ENCODE peak calls at places on chromosome 15, in five cellular contexts. F, C, J, E and I are unnamed samples.

GRCh38 chr15:66982816-66983215 is 82.6 kb upstream of the SMAD3 start:
- DNase-seq in F (no peak), C (no peak), J (no peak), E (peak), I (no peak)

GRCh38 chr15:42058791-42059190 is 35.6 kb downstream of the PLA2G4D start:
- DNase-seq in F (no peak), C (no peak), J (no peak), E (no peak), I (no peak)

GRCh38 chr15:80208758-80209734 is 43.0 kb downstream of the CTXND1 start:
- DNase-seq in F (no peak), C (no peak), J (no peak), E (peak), I (no peak)

GRCh38 chr15:37793851-37794250 is 140.6 kb upstream of the TMCO5A start:
- DNase-seq in F (no peak), C (no peak), J (no peak), E (no peak), I (peak)

GRCh38 chr15:70234256-70234965 is 136.7 kb upstream of the TLE3 start:
- DNase-seq in F (peak), C (no peak), J (no peak), E (no peak), I (no peak)

GRCh38 chr15:59830873-59831272 is 141.8 kb upstream of the BNIP2 start:
- DNase-seq in F (no peak), C (no peak), J (no peak), E (no peak), I (no peak)

GRCh38 chr15:66701422-66702034 is 508 bp upstream of the SMAD6 start:
- DNase-seq in F (no peak), C (peak), J (peak), E (no peak), I (peak)

GRCh38 chr15:90001683-90002427 is 731 bp downstream of the ZNF710 start:
- DNase-seq in F (peak), C (peak), J (peak), E (no peak), I (peak)

GRCh38 chr15:96326551-96327154 is 3.8 kb upstream of the NR2F2 start:
- DNase-seq in F (peak), C (no peak), J (peak), E (no peak), I (no peak)

GRCh38 chr15:98734472-98735284 is 86.3 kb downstream of the IGF1R start:
- DNase-seq in F (peak), C (no peak), J (no peak), E (no peak), I (no peak)

GRCh38 chr15:32042269-32042996 is 12.1 kb downstream of the CHRNA7 start:
- DNase-seq in F (no peak), C (no peak), J (no peak), E (no peak), I (no peak)
- TF ChIP-seq CTCF in F (no peak), C (peak), J (no peak), E (no peak), I (no peak)

GRCh38 chr15:35867371-35867770 is 321.4 kb upstream of the DPH6 start:
- DNase-seq in F (no peak), C (no peak), J (no peak), E (no peak), I (no peak)
- TF ChIP-seq CTCF in F (no peak), C (no peak), J (no peak), E (no peak), I (no peak)

DNA sequence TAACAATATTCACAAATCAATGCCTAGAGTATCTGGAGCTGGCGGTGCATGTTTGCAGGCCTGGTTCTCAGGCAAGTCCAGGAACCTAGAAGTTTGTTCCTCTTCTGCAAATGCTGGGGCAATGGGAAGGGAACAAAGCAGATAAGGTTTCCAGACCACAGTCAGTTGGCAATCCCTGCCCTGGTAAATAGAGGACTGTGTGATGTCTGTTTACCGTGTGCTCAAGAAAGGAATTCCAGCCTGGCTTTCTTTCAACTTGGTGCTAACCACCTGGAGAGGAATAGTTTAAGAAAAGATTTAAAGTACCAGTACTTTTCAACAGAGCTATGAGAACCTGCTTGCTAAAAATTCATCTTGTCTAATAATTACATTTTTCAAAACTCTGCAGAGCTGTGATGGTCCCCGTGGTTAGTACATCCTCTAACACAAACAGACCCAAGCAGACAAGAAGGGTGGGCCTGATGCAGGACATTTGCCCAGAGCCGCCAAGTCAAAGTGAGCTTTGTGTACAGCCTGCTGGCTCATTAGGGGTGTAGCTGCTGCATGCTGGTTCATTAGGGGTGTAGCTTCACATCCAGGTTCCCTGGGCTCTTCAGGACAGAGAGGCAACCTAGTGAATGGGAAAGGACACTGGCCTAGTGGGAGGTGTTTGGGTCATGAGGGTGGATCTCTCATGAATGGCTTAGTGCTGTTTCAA is 220.5 kb downstream of the SQOR start:
- DNase-seq in F (no peak), C (no peak), J (no peak), E (no peak), I (no peak)
- TF ChIP-seq CTCF in F (no peak), C (no peak), J (no peak), E (no peak), I (no peak)

DNA sequence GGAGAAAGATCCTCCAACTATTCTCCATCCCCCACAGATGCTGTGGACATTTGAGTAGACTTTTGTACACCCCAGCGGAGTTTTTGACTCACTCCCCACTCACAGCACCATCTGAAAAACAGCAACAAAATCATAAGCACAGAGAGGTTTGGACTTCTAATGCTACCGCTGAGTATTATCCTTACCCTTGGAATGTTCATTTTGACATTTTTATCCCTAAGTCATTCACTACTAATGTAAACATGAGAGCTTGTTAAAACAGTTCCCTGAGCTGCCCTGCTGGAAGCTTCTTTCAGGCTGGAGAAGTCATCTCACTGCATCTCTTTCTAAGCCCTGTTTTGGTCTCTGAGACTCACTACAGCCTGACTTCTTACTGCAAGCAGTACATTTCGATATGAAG is 1045.9 kb downstream of the MCTP2 start:
- DNase-seq in F (peak), C (no peak), J (no peak), E (no peak), I (no peak)
- TF ChIP-seq CTCF in F (no peak), C (no peak), J (no peak), E (no peak), I (no peak)

DNA sequence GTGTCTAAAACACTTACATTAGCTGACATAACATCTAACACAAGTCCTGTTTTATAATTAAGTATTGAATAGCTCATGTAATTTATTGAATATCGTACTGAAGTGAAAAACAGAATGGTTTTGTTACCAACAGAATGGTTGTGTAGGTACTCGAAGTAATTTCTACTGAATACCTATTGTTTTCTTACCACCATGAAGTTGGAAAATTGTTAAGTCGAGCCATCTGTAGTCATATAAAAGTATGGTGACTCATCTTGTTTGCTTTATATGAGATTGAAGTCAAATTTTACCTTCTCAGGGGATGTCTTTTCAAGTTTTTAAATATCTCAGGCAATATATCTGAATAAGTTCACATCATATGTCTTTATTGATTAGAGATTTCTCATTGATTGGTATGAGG is 37.6 kb downstream of the PIAS1 start:
- DNase-seq in F (no peak), C (no peak), J (no peak), E (no peak), I (no peak)
- TF ChIP-seq CTCF in F (no peak), C (no peak), J (no peak), E (no peak), I (no peak)

GRCh38 chr15:83776986-83777385 is 123.1 kb downstream of the ADAMTSL3 start:
- DNase-seq in F (no peak), C (no peak), J (no peak), E (no peak), I (no peak)

GRCh38 chr15:83775738-83776137 is 121.8 kb downstream of the ADAMTSL3 start:
- DNase-seq in F (peak), C (no peak), J (no peak), E (no peak), I (no peak)
- TF ChIP-seq CTCF in F (no peak), C (no peak), J (no peak), E (no peak), I (no peak)

GRCh38 chr15:38874464-38874863 is 309.9 kb upstream of the RASGRP1 start:
- DNase-seq in F (peak), C (no peak), J (peak), E (no peak), I (no peak)

GRCh38 chr15:38872732-38873131 is 308.1 kb upstream of the RASGRP1 start:
- DNase-seq in F (no peak), C (no peak), J (no peak), E (no peak), I (no peak)

GRCh38 chr15:38871638-38872037 is 307.0 kb upstream of the RASGRP1 start:
- DNase-seq in F (no peak), C (no peak), J (no peak), E (no peak), I (no peak)

GRCh38 chr15:38876211-38876610 is 311.6 kb upstream of the RASGRP1 start:
- DNase-seq in F (peak), C (no peak), J (no peak), E (no peak), I (no peak)

GRCh38 chr15:38873151-38873550 is 308.5 kb upstream of the RASGRP1 start:
- DNase-seq in F (peak), C (no peak), J (peak), E (no peak), I (no peak)
- TF ChIP-seq CTCF in F (no peak), C (no peak), J (no peak), E (no peak), I (no peak)

GRCh38 chr15:40754574-40754882 is 526 bp downstream of the RMDN3 start:
- DNase-seq in F (no peak), C (no peak), J (no peak), E (no peak), I (no peak)

GRCh38 chr15:40755821-40756220 is 767 bp upstream of the RMDN3 start:
- DNase-seq in F (no peak), C (no peak), J (no peak), E (no peak), I (no peak)

GRCh38 chr15:40756938-40757337 is 1.9 kb upstream of the RMDN3 start:
- DNase-seq in F (no peak), C (no peak), J (no peak), E (no peak), I (no peak)

GRCh38 chr15:40751745-40752144 is 3.3 kb downstream of the RMDN3 start:
- DNase-seq in F (no peak), C (no peak), J (no peak), E (no peak), I (no peak)

GRCh38 chr15:40754883-40755815 is at the start of gene RMDN3:
- DNase-seq in F (peak), C (peak), J (peak), E (peak), I (peak)
- TF ChIP-seq CTCF in F (no peak), C (no peak), J (no peak), E (peak), I (no peak)

DNA sequence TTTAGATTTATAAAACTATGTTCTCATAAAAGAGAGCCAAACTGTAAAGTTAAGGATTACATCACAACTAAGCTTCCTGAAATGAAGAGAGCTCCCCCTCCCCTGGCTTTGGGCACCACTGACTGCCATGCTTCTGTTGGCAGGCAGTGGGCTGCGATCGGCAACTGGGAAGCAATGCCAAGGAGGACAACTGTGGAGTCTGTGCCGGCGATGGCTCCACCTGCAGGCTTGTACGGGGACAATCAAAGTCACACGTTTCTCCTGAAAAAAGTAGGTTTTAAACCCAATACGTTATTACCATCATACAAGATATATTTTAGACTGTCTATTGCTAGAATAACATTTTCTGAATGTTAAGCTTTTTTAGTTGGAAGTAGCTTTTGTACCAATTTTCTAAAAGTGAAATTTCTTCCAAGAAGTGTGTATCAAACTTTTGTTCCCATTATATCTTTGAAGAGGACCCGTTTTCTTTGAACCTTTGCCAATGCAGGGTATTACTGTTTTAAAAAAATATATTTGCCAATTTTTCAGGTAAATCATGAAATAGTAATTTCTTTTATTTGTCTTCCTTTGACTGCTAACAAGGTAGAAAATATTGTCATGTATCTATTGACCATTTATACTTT is 184.1 kb downstream of the ADAMTSL3 start:
- DNase-seq in F (peak), C (peak), J (peak), E (no peak), I (peak)
- TF ChIP-seq CTCF in F (peak), C (peak), J (peak), E (peak), I (peak)